ENCODE peak calls at places on chromosomes 11 and 22, in five cellular contexts. L is uterus, K is thoracic aorta, V is transverse colon, M is K562. C is an unnamed sample.

GRCh38 chr11:96204721-96205459 is 138.1 kb downstream of the MAML2 start:
- DNase-seq in L (no peak), K (no peak), V (no peak), M (no peak), C (no peak)

GRCh38 chr11:77205467-77206263 is 77.6 kb downstream of the MYO7A start:
- DNase-seq in L (no peak), K (no peak), V (no peak), M (no peak), C (no peak)

GRCh38 chr22:37488337-37489135 is 2.4 kb upstream of the MFNG start:
- DNase-seq in L (no peak), K (no peak), V (no peak), M (no peak), C (no peak)

GRCh38 chr22:24995649-24996180 is 43.2 kb downstream of the KIAA1671 start:
- DNase-seq in L (no peak), K (no peak), V (no peak), M (no peak), C (no peak)

GRCh38 chr11:95716266-95716665 is 73.3 kb downstream of the FAM76B start:
- DNase-seq in L (no peak), K (no peak), V (no peak), M (no peak), C (no peak)

GRCh38 chr11:62552465-62552782 is 5.8 kb upstream of the AHNAK start:
- DNase-seq in L (no peak), K (no peak), V (no peak), M (no peak), C (no peak)

GRCh38 chr22:40764743-40765441 is 54.3 kb downstream of the SLC25A17 start:
- DNase-seq in L (no peak), K (no peak), V (no peak), M (no peak), C (no peak)

GRCh38 chr11:109696191-109696897 is 274.4 kb downstream of the C11orf87 start:
- DNase-seq in L (no peak), K (no peak), V (no peak), M (no peak), C (no peak)

GRCh38 chr22:46042786-46043185 is 65.8 kb upstream of the WNT7B start:
- DNase-seq in L (peak; percentile 33), K (no peak), V (no peak), M (no peak), C (no peak)

GRCh38 chr11:69718147-69718546 is 14.3 kb upstream of the FGF19 start:
- DNase-seq in L (no peak), K (no peak), V (no peak), M (peak; percentile 58), C (no peak)

GRCh38 chr11:26806209-26806608 is 84.3 kb upstream of the SLC5A12 start:
- DNase-seq in L (no peak), K (no peak), V (no peak), M (no peak), C (no peak)

GRCh38 chr11:65615950-65616574 is 486 bp downstream of the PCNX3 start:
- DNase-seq in L (no peak), K (no peak), V (no peak), M (peak; percentile 81), C (no peak)

GRCh38 chr11:14288189-14288935 is 70.6 kb downstream of the RRAS2 start:
- DNase-seq in L (no peak), K (no peak), V (no peak), M (no peak), C (no peak)

GRCh38 chr22:22926359-22927195 is 39.0 kb downstream of the IGLL5 start:
- DNase-seq in L (no peak), K (no peak), V (no peak), M (no peak), C (no peak)

GRCh38 chr22:34080501-34080900 is 160.2 kb upstream of the LARGE1 start:
- DNase-seq in L (no peak), K (no peak), V (no peak), M (no peak), C (no peak)
- H3K9me3 ChIP-seq in L (no peaks in the 10 kb centered on the region), K (no peaks in the 10 kb centered on the region), V (no peaks in the 10 kb centered on the region), M (no peaks in the 10 kb centered on the region), C (no peaks in the 10 kb centered on the region)

GRCh38 chr11:114607753-114608459 is 12.3 kb upstream of the NXPE4 start:
- DNase-seq in L (no peak), K (no peak), V (no peak), M (no peak), C (no peak)
- H3K9me3 ChIP-seq in L (no peaks in the 10 kb centered on the region), K (no peaks in the 10 kb centered on the region), V (no peaks in the 10 kb centered on the region), M (peaks cover 7% of the 10 kb centered on the region), C (peaks cover 3% of the 10 kb centered on the region)

DNA sequence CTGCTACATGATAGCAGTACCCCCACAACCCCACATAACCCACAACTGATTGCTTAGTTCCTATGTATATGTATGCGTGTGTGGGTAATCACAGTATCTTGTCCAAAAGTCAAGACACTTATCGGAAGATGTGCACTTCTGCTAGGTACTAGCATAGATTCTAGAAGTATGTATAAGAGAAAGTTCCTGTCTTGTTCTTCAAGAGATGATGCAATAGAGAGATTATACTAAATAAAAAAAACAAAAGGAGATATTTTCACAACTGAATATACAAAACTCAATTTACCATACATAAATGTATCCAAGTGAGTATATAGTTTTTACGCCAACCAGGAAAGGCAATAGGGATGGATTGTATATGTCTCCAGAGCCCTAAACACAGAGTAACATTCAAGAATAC is 112.0 kb downstream of the FCHSD2 start:
- DNase-seq in L (no peak), K (no peak), V (no peak), M (no peak), C (no peak)
- H3K9me3 ChIP-seq in L (peaks cover 5% of the 10 kb centered on the region), K (peaks cover 9% of the 10 kb centered on the region), V (peaks cover 6% of the 10 kb centered on the region), M (peaks cover 2% of the 10 kb centered on the region), C (no peaks in the 10 kb centered on the region)

DNA sequence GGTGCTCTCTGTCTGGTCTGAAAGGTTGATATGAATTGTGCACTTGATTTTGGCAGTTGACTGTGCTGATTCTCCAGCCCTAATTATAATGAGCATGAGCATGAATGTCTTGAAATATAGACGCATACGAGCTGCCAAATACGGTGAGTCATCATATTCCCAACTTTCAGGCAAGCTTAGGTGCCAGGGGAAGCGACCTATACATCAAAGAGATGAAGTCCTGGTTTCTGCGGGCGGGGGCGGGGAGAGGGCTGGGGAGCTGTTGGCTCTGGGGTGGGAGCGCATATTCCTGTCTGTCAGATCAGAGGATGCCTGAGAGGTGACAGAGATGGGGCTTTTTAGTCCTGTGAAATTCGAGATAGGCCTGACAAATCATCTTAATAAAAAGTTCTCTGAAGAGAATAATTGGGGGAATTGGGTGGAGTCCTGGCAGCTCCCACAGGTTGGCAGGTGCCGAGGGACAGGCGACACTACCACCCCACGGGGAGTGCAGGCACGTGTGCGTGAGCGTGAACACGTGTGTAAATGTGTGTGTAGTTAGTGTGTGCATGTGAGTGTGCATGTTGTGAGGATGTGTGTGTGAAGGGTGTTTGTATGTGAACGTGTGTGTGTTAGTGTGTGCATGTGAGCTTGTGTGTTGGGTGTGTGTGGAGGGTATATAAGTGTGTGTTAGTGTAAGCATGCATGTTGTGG is 865.3 kb downstream of the TBC1D22A start:
- DNase-seq in L (no peak), K (no peak), V (no peak), M (no peak), C (no peak)
- H3K9me3 ChIP-seq in L (no peaks in the 10 kb centered on the region), K (no peaks in the 10 kb centered on the region), V (no peaks in the 10 kb centered on the region), M (peaks cover 4% of the 10 kb centered on the region), C (no peaks in the 10 kb centered on the region)

DNA sequence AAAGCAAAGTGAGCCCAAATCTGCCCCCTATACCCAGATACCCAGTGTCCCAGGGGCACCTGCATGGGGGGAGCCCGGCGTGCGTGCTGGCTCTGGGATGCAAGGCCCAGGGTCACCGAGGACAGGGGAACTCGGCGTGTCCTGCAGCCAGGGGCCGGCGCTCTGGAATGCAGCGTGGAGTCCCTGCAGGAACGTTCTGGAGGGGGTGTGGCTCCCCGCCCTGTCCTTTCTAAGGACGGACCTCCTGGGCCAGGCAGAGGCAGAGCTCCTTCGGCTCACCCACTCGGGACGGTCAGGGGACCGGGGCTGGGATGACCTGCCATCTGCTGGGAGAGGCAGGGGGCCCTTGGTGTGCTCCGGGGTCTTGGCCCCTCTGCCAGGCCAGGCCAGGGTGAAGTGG is 1196.8 kb downstream of the BRD1 start:
- DNase-seq in L (no peak), K (no peak), V (no peak), M (no peak), C (no peak)
- H3K9me3 ChIP-seq in L (no peaks in the 10 kb centered on the region), K (no peaks in the 10 kb centered on the region), V (no peaks in the 10 kb centered on the region), M (no peaks in the 10 kb centered on the region), C (no peaks in the 10 kb centered on the region)

DNA sequence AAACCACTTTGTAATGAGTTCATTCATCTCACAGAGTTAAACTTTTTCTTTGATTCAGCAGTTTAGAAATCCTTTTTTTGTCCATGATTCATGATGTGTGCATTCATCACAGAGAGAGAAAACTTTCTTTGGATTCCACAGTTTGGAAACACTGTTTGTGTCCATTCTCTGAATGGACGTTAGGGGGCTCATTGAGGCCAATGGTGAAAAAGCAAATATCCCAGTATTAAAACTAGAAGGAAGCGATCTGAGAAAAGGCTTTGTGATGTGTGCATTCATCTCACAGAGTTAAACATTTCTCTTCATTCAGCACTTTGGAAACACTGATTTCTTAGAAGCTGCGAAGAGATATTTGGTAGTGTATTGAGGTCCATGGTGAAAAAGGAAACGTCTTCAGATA is 155.6 kb upstream of the TRIM48 start:
- DNase-seq in L (no peak), K (no peak), V (no peak), M (no peak), C (no peak)
- H3K9me3 ChIP-seq in L (peaks cover 6% of the 10 kb centered on the region), K (peaks cover 8% of the 10 kb centered on the region), V (peaks cover 41% of the 10 kb centered on the region), M (no peaks in the 10 kb centered on the region), C (no peaks in the 10 kb centered on the region)

GRCh38 chr11:126008956-126009355 is 53.7 kb downstream of the CDON start:
- DNase-seq in L (no peak), K (no peak), V (no peak), M (no peak), C (no peak)
- H3K9me3 ChIP-seq in L (no peaks in the 10 kb centered on the region), K (no peaks in the 10 kb centered on the region), V (no peaks in the 10 kb centered on the region), M (no peaks in the 10 kb centered on the region), C (no peaks in the 10 kb centered on the region)

GRCh38 chr22:48223488-48224190 is 1461.2 kb downstream of the TBC1D22A start:
- DNase-seq in L (no peak), K (no peak), V (no peak), M (no peak), C (no peak)
- H3K9me3 ChIP-seq in L (no peaks in the 10 kb centered on the region), K (no peaks in the 10 kb centered on the region), V (no peaks in the 10 kb centered on the region), M (no peaks in the 10 kb centered on the region), C (no peaks in the 10 kb centered on the region)